ENCODE peak calls at places on chromosomes 6 and 20, in six cellular contexts. L is fibroblast of lung, J is A549, C is upper lobe of right lung, D is prostate gland, P is MM.1S. R is an unnamed sample.
A peak's percentile ranks its signal among the peaks of the same experiment; 100 is the strongest.

GRCh38 chr20:13554706-13555105 is 84.0 kb downstream of the TASP1 start:
- DNase-seq in L (peak; percentile 34), J (no peak), C (no peak), D (no peak), P (no peak), R (no peak)

GRCh38 chr6:110738899-110739365 is 76.3 kb downstream of the CDK19 start:
- DNase-seq in L (no peak), J (no peak), C (no peak), D (no peak), P (no peak), R (no peak)

GRCh38 chr20:61874421-61875068 is 191.1 kb downstream of the TAF4 start:
- DNase-seq in L (peak; percentile 14), J (no peak), C (no peak), D (peak; percentile 74), P (no peak), R (no peak)

GRCh38 chr20:58237318-58238182 is 9.1 kb upstream of the ANKRD60 start:
- DNase-seq in L (peak; percentile 72), J (no peak), C (no peak), D (no peak), P (no peak), R (peak; percentile 31)

GRCh38 chr20:46895906-46896242 is 1.2 kb downstream of the EYA2 start:
- DNase-seq in L (no peak), J (no peak), C (no peak), D (no peak), P (no peak), R (no peak)

GRCh38 chr6:12403946-12404647 is 113.9 kb downstream of the EDN1 start:
- DNase-seq in L (peak; percentile 23), J (no peak), C (no peak), D (no peak), P (no peak), R (no peak)

GRCh38 chr6:79650943-79651342 is 19.8 kb downstream of the SH3BGRL2 start:
- DNase-seq in L (no peak), J (no peak), C (no peak), D (no peak), P (no peak), R (no peak)

GRCh38 chr6:125222531-125223455 is 69.2 kb downstream of the TPD52L1 start:
- DNase-seq in L (no peak), J (no peak), C (no peak), D (no peak), P (no peak), R (no peak)

GRCh38 chr6:116847234-116847633 is 18.4 kb upstream of the GPRC6A start:
- DNase-seq in L (peak; percentile 68), J (peak; percentile 4), C (no peak), D (no peak), P (peak; percentile 40), R (peak; percentile 13)

GRCh38 chr6:6682225-6682624 is 93.7 kb downstream of the LY86 start:
- DNase-seq in L (no peak), J (no peak), C (no peak), D (no peak), P (no peak), R (no peak)

GRCh38 chr20:44644384-44645131 is 6.9 kb downstream of the ADA start:
- DNase-seq in L (no peak), J (no peak), C (no peak), D (no peak), P (peak; percentile 75), R (no peak)

GRCh38 chr20:50565874-50566273 is 55.7 kb downstream of the PTPN1 start:
- DNase-seq in L (no peak), J (no peak), C (no peak), D (no peak), P (no peak), R (no peak)

GRCh38 chr20:23233341-23233740 is 117.2 kb upstream of the NXT1 start:
- DNase-seq in L (no peak), J (no peak), C (no peak), D (no peak), P (no peak), R (no peak)

GRCh38 chr6:13004610-13005009 is 288.0 kb downstream of the PHACTR1 start:
- DNase-seq in L (no peak), J (no peak), C (no peak), D (no peak), P (no peak), R (no peak)

GRCh38 chr20:17504326-17504897 is 26.8 kb downstream of the BFSP1 start:
- DNase-seq in L (no peak), J (no peak), C (no peak), D (no peak), P (peak; percentile 11), R (no peak)

GRCh38 chr6:45830441-45831139 is 185.1 kb downstream of the CLIC5 start:
- DNase-seq in L (no peak), J (no peak), C (no peak), D (no peak), P (peak; percentile 48), R (no peak)

GRCh38 chr20:3092611-3093379 is 8.3 kb upstream of the AVP start:
- DNase-seq in L (no peak), J (no peak), C (no peak), D (no peak), P (no peak), R (no peak)

GRCh38 chr6:84976516-84977420 is 212.4 kb upstream of the TBX18 start:
- DNase-seq in L (no peak), J (peak; percentile 9), C (no peak), D (no peak), P (no peak), R (no peak)

GRCh38 chr20:57167971-57168693 is 98.3 kb downstream of the BMP7 start:
- DNase-seq in L (peak; percentile 38), J (no peak), C (no peak), D (no peak), P (no peak), R (no peak)

DNA sequence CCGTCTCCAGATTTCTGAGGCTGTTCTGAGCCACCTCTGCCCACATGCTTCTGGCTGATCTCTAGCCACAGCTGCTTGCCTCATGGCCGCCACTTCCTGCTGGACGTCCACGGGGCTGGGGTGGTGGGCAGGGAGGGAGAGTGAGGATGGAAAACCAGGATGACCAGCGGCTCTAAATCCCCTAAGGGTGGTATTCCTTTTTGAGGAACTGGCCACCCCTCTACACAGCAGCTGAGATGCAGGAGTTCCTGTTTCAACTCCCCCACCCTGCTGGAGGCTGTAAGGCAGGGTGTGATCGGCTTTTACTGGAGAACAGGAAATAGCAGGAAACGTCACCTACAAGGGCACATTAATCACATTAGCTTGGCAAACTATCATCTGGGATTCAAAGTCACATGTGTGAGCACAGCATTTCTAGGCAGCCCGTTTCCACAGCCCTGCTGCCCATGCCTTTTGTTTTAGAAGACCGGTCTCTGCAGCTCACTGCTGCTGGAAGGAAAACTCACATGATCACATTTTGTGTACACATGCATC is 181.6 kb upstream of the ECI2 start:
- DNase-seq in L (peak; percentile 91), J (no peak), C (peak; percentile 79), D (peak; percentile 10), P (no peak), R (peak; percentile 34)
- TF ChIP-seq CTCF in L (no peak), J (no peak), C (no peak), D (no peak), P (no peak), R (no peak)

GRCh38 chr6:26594730-26595632 is 1.8 kb upstream of the ABT1 start:
- DNase-seq in L (peak; percentile 78), J (peak; percentile 53), C (no peak), D (no peak), P (no peak), R (no peak)
- H3K4me3 ChIP-seq in L (peak overlapping the region; percentile 60), J (peak overlapping the region; percentile 77), C (peak overlapping the region; percentile 98), D (no peak overlapping the region), P (no peak overlapping the region), R (peak overlapping the region; percentile 94)

GRCh38 chr6:89352329-89353117 is at the start of gene UBE2J1:
- DNase-seq in L (peak; percentile 94), J (peak; percentile 48), C (peak; percentile 99), D (peak; percentile 88), P (peak; percentile 80), R (peak; percentile 69)
- TF ChIP-seq CTCF in L (no peak), J (no peak), C (no peak), D (no peak), P (no peak), R (no peak)

GRCh38 chr6:766625-767024 is 73.7 kb upstream of the EXOC2 start:
- DNase-seq in L (peak; percentile 74), J (no peak), C (no peak), D (no peak), P (peak; percentile 88), R (no peak)
- H3K4me3 ChIP-seq in L (peak overlapping the region; percentile 46), J (no peak overlapping the region), C (peak overlapping the region; percentile 18), D (no peak overlapping the region), P (peak overlapping the region; percentile 59), R (no peak overlapping the region)

GRCh38 chr6:109166643-109167042 is 71.3 kb downstream of the CEP57L1 start:
- DNase-seq in L (no peak), J (no peak), C (no peak), D (no peak), P (no peak), R (no peak)
- TF ChIP-seq CTCF in L (no peak), J (no peak), C (no peak), D (no peak), P (no peak), R (no peak)

GRCh38 chr20:53846640-53847039 is 223.8 kb downstream of the BCAS1 start:
- DNase-seq in L (no peak), J (no peak), C (no peak), D (no peak), P (no peak), R (no peak)

GRCh38 chr20:53847118-53847842 is 223.1 kb downstream of the BCAS1 start:
- DNase-seq in L (no peak), J (no peak), C (no peak), D (no peak), P (peak; percentile 34), R (no peak)

GRCh38 chr20:53849471-53850059 is 220.8 kb downstream of the BCAS1 start:
- DNase-seq in L (no peak), J (no peak), C (no peak), D (no peak), P (no peak), R (no peak)

GRCh38 chr20:53847843-53848185 is 222.6 kb downstream of the BCAS1 start:
- DNase-seq in L (no peak), J (no peak), C (no peak), D (no peak), P (no peak), R (no peak)

GRCh38 chr20:53848304-53848703 is 222.1 kb downstream of the BCAS1 start:
- DNase-seq in L (no peak), J (no peak), C (no peak), D (no peak), P (no peak), R (no peak)
- H3K4me3 ChIP-seq in L (no peak overlapping the region), J (no peak overlapping the region), C (no peak overlapping the region), D (no peak overlapping the region), P (no peak overlapping the region), R (no peak overlapping the region)

R was measured in astrocyte of the cerebellum.